ENCODE peak calls at places on chromosomes 4 and X, in ten cellular contexts. C is PC-3, E is NCI-H2171, Z is T-helper 1 cell, A is D341Med, J is fibroblast of the aortic adventitia, V is astrocyte of the cerebellum, B is KBM-7, L is A549, K is T follicular helper cell. I is an unnamed sample.

GRCh38 chr4:110869862-110870577 is 247.1 kb upstream of the PITX2 start:
- DNase-seq in V (no peak), A (no peak), J (peak), B (no peak), Z (no peak), C (no peak), L (no peak), E (no peak), K (no peak), I (no peak)

GRCh38 chr4:104631000-104631399 is 136.3 kb upstream of the CXXC4 start:
- DNase-seq in J (no peak), B (no peak), K (no peak), V (no peak), L (no peak), Z (no peak), C (no peak), A (no peak), E (no peak), I (no peak)

GRCh38 chr4:40197879-40198689 is 1.3 kb downstream of the RHOH start:
- DNase-seq in B (peak), A (no peak), E (no peak), C (no peak), Z (no peak), L (no peak), V (no peak), K (no peak), J (no peak), I (no peak)

GRCh38 chr4:138841341-138841740 is 174.2 kb upstream of the NOCT start:
- DNase-seq in C (no peak), Z (no peak), J (no peak), L (no peak), A (no peak), K (no peak), V (no peak), B (no peak), E (no peak), I (no peak)

GRCh38 chr4:20883231-20883630 is 183.0 kb downstream of the PACRGL start:
- DNase-seq in B (no peak), L (no peak), A (no peak), E (no peak), K (no peak), C (no peak), V (no peak), J (no peak), Z (no peak), I (no peak)

GRCh38 chr4:20193522-20193902 is 58.2 kb upstream of the SLIT2 start:
- DNase-seq in C (no peak), E (no peak), B (no peak), V (no peak), J (peak), K (no peak), L (no peak), Z (no peak), A (no peak), I (no peak)

GRCh38 chr4:107988763-107989035 is 990 bp upstream of the HADH start:
- DNase-seq in C (no peak), B (no peak), J (no peak), V (no peak), E (no peak), K (no peak), Z (no peak), L (no peak), A (no peak), I (no peak)

GRCh38 chr4:114378306-114378903 is 220.2 kb upstream of the UGT8 start:
- DNase-seq in L (no peak), K (no peak), B (no peak), A (no peak), E (peak), C (peak), J (peak), V (peak), Z (no peak), I (no peak)

GRCh38 chr4:118814901-118815300 is 21.0 kb downstream of the SEC24D start:
- DNase-seq in Z (no peak), V (no peak), E (peak), L (no peak), K (no peak), J (no peak), C (no peak), B (no peak), A (peak), I (no peak)

GRCh38 chr4:178086324-178086723 is 644.1 kb upstream of the AGA start:
- DNase-seq in Z (no peak), C (peak), K (no peak), J (no peak), E (no peak), L (no peak), V (no peak), A (peak), B (no peak), I (no peak)

GRCh38 chr4:186190456-186191265 is 706 bp upstream of the CYP4V2 start:
- DNase-seq in B (no peak), Z (peak), A (peak), L (peak), E (peak), K (peak), C (no peak), J (peak), V (no peak), I (peak)

GRCh38 chr4:123893746-123894095 is 497.1 kb downstream of the SPRY1 start:
- DNase-seq in J (no peak), A (no peak), C (no peak), V (no peak), Z (no peak), B (no peak), L (no peak), E (no peak), K (no peak), I (no peak)

GRCh38 chr4:128163177-128164117 is 102.3 kb downstream of the LARP1B start:
- DNase-seq in V (peak), A (no peak), L (peak), C (peak), Z (no peak), K (no peak), J (peak), B (no peak), E (no peak), I (no peak)

GRCh38 chr4:122762520-122762919 is 30.0 kb downstream of the BBS12 start:
- DNase-seq in Z (no peak), A (no peak), L (no peak), E (no peak), V (no peak), J (no peak), K (no peak), B (peak), C (no peak), I (no peak)

GRCh38 chrX:155745792-155746191 is 133.0 kb upstream of the TMLHE start:
- DNase-seq in E (no peak), A (no peak), L (no peak), K (no peak), Z (no peak), V (no peak), B (peak), C (peak), J (peak), I (no peak)

GRCh38 chr4:129362685-129363274 is 266.8 kb downstream of the C4orf33 start:
- DNase-seq in B (peak), J (peak), E (peak), L (peak), C (peak), Z (no peak), V (peak), K (peak), A (peak), I (peak)

GRCh38 chr4:67568820-67569219 is 10.3 kb downstream of the STAP1 start:
- DNase-seq in Z (no peak), A (no peak), E (no peak), B (no peak), J (no peak), C (peak), V (no peak), L (no peak), K (no peak), I (no peak)

GRCh38 chr4:139951051-139951450 is 202.9 kb downstream of the MAML3 start:
- DNase-seq in C (no peak), K (no peak), J (no peak), L (no peak), Z (no peak), A (no peak), V (peak), E (no peak), B (peak), I (no peak)

GRCh38 chrX:110421499-110422455 is 63.1 kb downstream of the RTL9 start:
- DNase-seq in C (no peak), E (no peak), Z (no peak), V (no peak), A (no peak), L (no peak), K (no peak), B (no peak), J (peak), I (no peak)

GRCh38 chr4:151260526-151260925 is 16.4 kb upstream of the PRSS48 start:
- DNase-seq in C (peak), L (no peak), B (no peak), V (no peak), Z (no peak), A (no peak), E (no peak), K (no peak), J (no peak), I (no peak)

GRCh38 chr4:48913346-48913745 is 6.8 kb upstream of the OCIAD2 start:
- DNase-seq in B (no peak), V (peak), L (no peak), Z (no peak), K (no peak), E (no peak), J (peak), A (no peak), C (peak), I (no peak)

GRCh38 chr4:23135792-23136645 is 443.3 kb downstream of the GBA3 start:
- DNase-seq in E (no peak), A (peak), B (peak), Z (no peak), C (peak), K (no peak), V (peak), L (peak), J (peak), I (no peak)

GRCh38 chr4:186685744-186686143 is 37.9 kb downstream of the FAT1 start:
- DNase-seq in V (peak), A (no peak), Z (no peak), C (peak), L (peak), B (no peak), K (no peak), J (peak), E (no peak), I (no peak)

GRCh38 chrX:130566028-130566683 is 164.4 kb downstream of the RBMX2 start:
- DNase-seq in A (no peak), E (no peak), Z (no peak), C (no peak), K (no peak), L (no peak), J (no peak), B (no peak), V (no peak), I (no peak)

GRCh38 chr4:101563126-101563525 is 215.8 kb upstream of the PPP3CA start:
- DNase-seq in E (no peak), B (no peak), J (peak), A (no peak), V (no peak), Z (no peak), C (no peak), L (no peak), K (no peak), I (no peak)

GRCh38 chr4:75141162-75141561 is 208.2 kb downstream of the PARM1 start:
- DNase-seq in Z (no peak), K (no peak), J (no peak), E (no peak), C (peak), V (no peak), B (no peak), A (no peak), L (no peak), I (no peak)

GRCh38 chrX:13647709-13648212 is 5.2 kb upstream of the TCEANC start:
- DNase-seq in E (no peak), V (no peak), Z (peak), C (no peak), L (no peak), A (no peak), J (peak), K (peak), B (peak), I (peak)

I was measured in CD4-positive, alpha-beta T cell.